ENCODE peak calls at places on chromosome 19, in four cellular contexts. One of them, this sample, is unnamed.

GRCh38 chr19:44552324-44552723 is 22.8 kb upstream of the CEACAM20 start:
- DNase-seq in H9: peak
- DNase-seq in GM04504: peak
- DNase-seq in left kidney: peak
- DNase-seq in this sample: peak

GRCh38 chr19:53581871-53582279 is 43.9 kb downstream of the ZNF331 start:
- DNase-seq in H9: peak
- DNase-seq in GM04504: no peak
- DNase-seq in left kidney: no peak
- DNase-seq in this sample: no peak

GRCh38 chr19:52602931-52603330 is 32.8 kb downstream of the ZNF701 start:
- DNase-seq in H9: no peak
- DNase-seq in GM04504: no peak
- DNase-seq in left kidney: no peak
- DNase-seq in this sample: no peak

GRCh38 chr19:10111405-10111811 is at the start of gene P2RY11:
- DNase-seq in H9: no peak
- DNase-seq in GM04504: no peak
- DNase-seq in left kidney: no peak
- DNase-seq in this sample: no peak

GRCh38 chr19:3690551-3691371 is 9.5 kb downstream of the PIP5K1C start:
- DNase-seq in H9: no peak
- DNase-seq in GM04504: no peak
- DNase-seq in left kidney: no peak
- DNase-seq in this sample: no peak

GRCh38 chr19:5588441-5588840 is 20.7 kb upstream of the TINCR start:
- DNase-seq in H9: no peak
- DNase-seq in GM04504: no peak
- DNase-seq in left kidney: no peak
- DNase-seq in this sample: no peak

GRCh38 chr19:56377105-56377924 is 16.0 kb downstream of the ZNF582 start:
- DNase-seq in H9: no peak
- DNase-seq in GM04504: no peak
- DNase-seq in left kidney: no peak
- DNase-seq in this sample: no peak

GRCh38 chr19:41223431-41224234 is 4.6 kb downstream of the AXL start:
- DNase-seq in H9: peak
- DNase-seq in GM04504: peak
- DNase-seq in left kidney: peak
- DNase-seq in this sample: peak

GRCh38 chr19:3119071-3119781 is 16.6 kb upstream of the GNA15 start:
- DNase-seq in H9: no peak
- DNase-seq in GM04504: no peak
- DNase-seq in left kidney: no peak
- DNase-seq in this sample: no peak

GRCh38 chr19:39590265-39590664 is 12.1 kb upstream of the LGALS13 start:
- DNase-seq in H9: no peak
- DNase-seq in GM04504: no peak
- DNase-seq in left kidney: peak
- DNase-seq in this sample: peak

GRCh38 chr19:45406165-45406956 is at the start of gene POLR1G:
- DNase-seq in H9: peak
- DNase-seq in GM04504: peak
- DNase-seq in left kidney: peak
- DNase-seq in this sample: peak

GRCh38 chr19:6766357-6767080 is 716 bp downstream of the SH2D3A start:
- DNase-seq in H9: peak
- DNase-seq in GM04504: no peak
- DNase-seq in left kidney: no peak
- DNase-seq in this sample: no peak

GRCh38 chr19:49409441-49410029 is 13.7 kb downstream of the PTH2 start:
- DNase-seq in H9: no peak
- DNase-seq in GM04504: no peak
- DNase-seq in left kidney: no peak
- DNase-seq in this sample: no peak

GRCh38 chr19:33089061-33089460 is 8.1 kb downstream of the GPATCH1 start:
- DNase-seq in H9: no peak
- DNase-seq in GM04504: no peak
- DNase-seq in left kidney: no peak
- DNase-seq in this sample: no peak

This sample was measured in islet precursor cell.